ENCODE peak calls at places on chromosomes 7 and 10, in nine cellular contexts. L, O, Q, F, A, T, M, Z and J are unnamed samples.
A peak's percentile ranks its signal among the peaks of the same experiment; 100 is the strongest.

GRCh38 chr10:25747038-25747437 is 187.0 kb upstream of the MYO3A start:
- DNase-seq in L (no peak), T (no peak), A (no peak), M (no peak), O (no peak), F (no peak), Z (no peak), Q (no peak), J (no peak)

GRCh38 chr7:55177068-55177530 is 158.3 kb downstream of the EGFR start:
- DNase-seq in Z (peak; percentile 43), O (peak; percentile 36), M (no peak), Q (no peak), F (no peak), L (no peak), A (no peak), T (no peak), J (no peak)

GRCh38 chr10:4650572-4650971 is 175.4 kb upstream of the AKR1E2 start:
- DNase-seq in A (no peak), M (no peak), O (no peak), Q (no peak), Z (peak; percentile 60), L (no peak), T (no peak), F (no peak), J (no peak)

GRCh38 chr7:79282882-79283602 is 170.4 kb downstream of the MAGI2 start:
- DNase-seq in L (no peak), Q (no peak), M (no peak), A (no peak), F (no peak), T (no peak), O (no peak), Z (peak; percentile 14), J (no peak)

GRCh38 chr10:120253131-120253530 is 203.9 kb upstream of the PLPP4 start:
- DNase-seq in A (no peak), Z (no peak), O (no peak), L (no peak), F (no peak), M (no peak), Q (no peak), T (no peak), J (no peak)

GRCh38 chr7:150685219-150686029 is at the start of gene GIMAP2:
- DNase-seq in F (peak; percentile 39), Z (no peak), T (peak; percentile 19), O (peak; percentile 8), L (peak; percentile 78), M (no peak), Q (no peak), A (no peak), J (no peak)

GRCh38 chr7:108452707-108453106 is 3.5 kb downstream of the NRCAM start:
- DNase-seq in O (no peak), Z (peak; percentile 52), M (no peak), F (no peak), Q (no peak), T (no peak), A (no peak), L (peak; percentile 53), J (no peak)

GRCh38 chr7:108114117-108114841 is 15.9 kb downstream of the LAMB4 start:
- DNase-seq in M (no peak), O (no peak), A (no peak), T (no peak), F (no peak), L (peak; percentile 8), Q (no peak), Z (no peak), J (no peak)

GRCh38 chr7:135160098-135160857 is 10.2 kb downstream of the CYREN start:
- DNase-seq in L (no peak), M (no peak), F (no peak), Q (no peak), O (no peak), A (no peak), Z (no peak), T (no peak), J (no peak)

GRCh38 chr10:79189853-79190435 is 121.2 kb downstream of the ZMIZ1 start:
- DNase-seq in Q (no peak), M (no peak), O (no peak), A (no peak), Z (no peak), L (no peak), T (peak; percentile 52), F (no peak), J (no peak)

GRCh38 chr10:107918171-107918570 is 753.7 kb upstream of the SORCS1 start:
- DNase-seq in M (no peak), Q (no peak), F (no peak), O (no peak), Z (no peak), T (no peak), A (no peak), L (no peak), J (no peak)

GRCh38 chr7:128662091-128662490 is 10.0 kb upstream of the GARIN1A start:
- DNase-seq in Q (no peak), F (no peak), A (no peak), Z (no peak), M (no peak), L (no peak), T (no peak), O (no peak), J (no peak)

GRCh38 chr10:75475470-75476182 is 44.2 kb downstream of the LRMDA start:
- DNase-seq in T (no peak), L (no peak), M (no peak), F (no peak), Q (no peak), Z (no peak), A (no peak), O (peak; percentile 69), J (no peak)

GRCh38 chr10:10782603-10783002 is 235.1 kb upstream of the CELF2 start:
- DNase-seq in O (no peak), L (no peak), T (peak; percentile 31), Q (no peak), M (no peak), F (no peak), A (no peak), Z (no peak), J (no peak)

GRCh38 chr10:96835826-96836365 is 3.8 kb downstream of the LCOR start:
- DNase-seq in L (peak; percentile 37), M (no peak), F (no peak), O (no peak), A (no peak), Q (no peak), T (no peak), Z (no peak), J (no peak)

GRCh38 chr10:69497611-69498390 is 46.5 kb downstream of the TSPAN15 start:
- DNase-seq in Q (no peak), A (peak; percentile 66), O (no peak), L (peak; percentile 56), Z (no peak), F (no peak), M (no peak), T (no peak), J (no peak)

GRCh38 chr10:69446650-69447151 is 4.6 kb upstream of the TSPAN15 start:
- DNase-seq in Z (peak; percentile 68), L (no peak), M (no peak), O (no peak), F (no peak), A (peak; percentile 42), T (peak; percentile 67), Q (no peak), J (no peak)

GRCh38 chr7:46810986-46811385 is 770.9 kb downstream of the TNS3 start:
- DNase-seq in O (no peak), M (no peak), L (no peak), T (no peak), Q (no peak), A (no peak), F (no peak), Z (no peak), J (no peak)

GRCh38 chr10:35387768-35388167 is 51.5 kb downstream of the CCNY start:
- DNase-seq in Z (no peak), T (no peak), F (no peak), Q (no peak), M (no peak), L (no peak), A (no peak), O (no peak), J (no peak)

GRCh38 chr10:69825604-69826003 is 23.9 kb downstream of the COL13A1 start:
- DNase-seq in Z (no peak), O (no peak), F (no peak), L (no peak), A (no peak), M (no peak), Q (no peak), T (no peak), J (no peak)

GRCh38 chr10:29140991-29141390 is 147.9 kb upstream of the LYZL1 start:
- DNase-seq in Z (peak; percentile 71), Q (no peak), T (peak; percentile 50), F (no peak), A (no peak), O (peak; percentile 87), M (no peak), L (no peak), J (no peak)

GRCh38 chr10:53256623-53257022 is 484.0 kb upstream of the MBL2 start:
- DNase-seq in M (no peak), F (no peak), O (no peak), L (no peak), Z (no peak), A (no peak), Q (no peak), T (no peak), J (no peak)

GRCh38 chr10:5533098-5533731 is 8.5 kb downstream of the CALML3 start:
- DNase-seq in L (no peak), O (no peak), Z (no peak), T (no peak), Q (no peak), F (no peak), M (no peak), A (peak; percentile 70), J (no peak)

GRCh38 chr7:35971133-35971995 is 170.5 kb downstream of the SEPTIN7 start:
- DNase-seq in Z (no peak), T (no peak), M (no peak), L (no peak), A (no peak), O (no peak), Q (no peak), F (no peak), J (no peak)

GRCh38 chr10:16520900-16521299 is 779 bp downstream of the C1QL3 start:
- DNase-seq in Z (peak; percentile 51), Q (no peak), M (no peak), O (no peak), A (no peak), L (peak; percentile 41), T (no peak), F (peak; percentile 2), J (peak; percentile 13)

GRCh38 chr7:46776790-46777189 is 805.1 kb downstream of the TNS3 start:
- DNase-seq in O (no peak), M (no peak), L (no peak), Q (no peak), Z (peak; percentile 22), T (no peak), A (no peak), F (no peak), J (no peak)

GRCh38 chr10:63129888-63130287 is 3.2 kb upstream of the NRBF2 start:
- DNase-seq in A (no peak), O (no peak), Q (no peak), M (no peak), Z (no peak), T (no peak), F (no peak), L (no peak), J (no peak)

GRCh38 chr7:15504376-15504775 is 57.4 kb downstream of the AGMO start:
- DNase-seq in T (no peak), L (no peak), M (no peak), Q (no peak), F (no peak), O (no peak), A (no peak), Z (no peak), J (no peak)

GRCh38 chr7:48074231-48074654 is 14.8 kb upstream of the UPP1 start:
- DNase-seq in Q (no peak), O (no peak), A (no peak), Z (no peak), M (no peak), L (no peak), F (no peak), T (no peak), J (no peak)

GRCh38 chr7:157347217-157347904 is 10.6 kb downstream of the DNAJB6 start:
- DNase-seq in F (no peak), Q (no peak), A (peak; percentile 90), T (no peak), M (no peak), Z (peak; percentile 77), O (peak; percentile 85), L (no peak), J (no peak)

GRCh38 chr7:47715631-47716068 is 133.7 kb upstream of the TNS3 start:
- DNase-seq in F (no peak), T (no peak), M (no peak), Q (no peak), A (no peak), O (no peak), Z (no peak), L (no peak), J (no peak)